ENCODE peak calls at places on chromosomes 13 and 19, in six cellular contexts. One of them, this sample, is unnamed.

GRCh38 chr19:50728084-50728737 is 5.0 kb downstream of the CLEC11A start:
- DNase-seq in anterior cingulate cortex: peak; percentile 75
- DNase-seq in activated naive CD8-positive, alpha-beta T cell treated with anti-CD3 and anti-CD28 coated beads for 36 hours: peak; percentile 97
- DNase-seq in HuH-7.5: no peak
- DNase-seq in thoracic aorta: no peak
- DNase-seq in WTC11: peak; percentile 99
- DNase-seq in this sample: peak; percentile 87

GRCh38 chr13:29771247-29771646 is 79.2 kb downstream of the UBL3 start:
- DNase-seq in anterior cingulate cortex: no peak
- DNase-seq in activated naive CD8-positive, alpha-beta T cell treated with anti-CD3 and anti-CD28 coated beads for 36 hours: no peak
- DNase-seq in HuH-7.5: no peak
- DNase-seq in thoracic aorta: no peak
- DNase-seq in WTC11: no peak
- DNase-seq in this sample: no peak

GRCh38 chr13:83906240-83906820 is 24.1 kb upstream of the SLITRK1 start:
- DNase-seq in anterior cingulate cortex: no peak
- DNase-seq in activated naive CD8-positive, alpha-beta T cell treated with anti-CD3 and anti-CD28 coated beads for 36 hours: no peak
- DNase-seq in HuH-7.5: no peak
- DNase-seq in thoracic aorta: no peak
- DNase-seq in WTC11: no peak
- DNase-seq in this sample: no peak

GRCh38 chr13:96075953-96076543 is 13.9 kb upstream of the HS6ST3 start:
- DNase-seq in anterior cingulate cortex: no peak
- DNase-seq in activated naive CD8-positive, alpha-beta T cell treated with anti-CD3 and anti-CD28 coated beads for 36 hours: no peak
- DNase-seq in HuH-7.5: no peak
- DNase-seq in thoracic aorta: no peak
- DNase-seq in WTC11: no peak
- DNase-seq in this sample: no peak

GRCh38 chr19:55492362-55492944 is 4.2 kb downstream of the SSC5D start:
- DNase-seq in anterior cingulate cortex: no peak
- DNase-seq in activated naive CD8-positive, alpha-beta T cell treated with anti-CD3 and anti-CD28 coated beads for 36 hours: no peak
- DNase-seq in HuH-7.5: no peak
- DNase-seq in thoracic aorta: no peak
- DNase-seq in WTC11: no peak
- DNase-seq in this sample: no peak

GRCh38 chr13:71144883-71145282 is 722.1 kb downstream of the DACH1 start:
- DNase-seq in anterior cingulate cortex: no peak
- DNase-seq in activated naive CD8-positive, alpha-beta T cell treated with anti-CD3 and anti-CD28 coated beads for 36 hours: no peak
- DNase-seq in HuH-7.5: no peak
- DNase-seq in thoracic aorta: no peak
- DNase-seq in WTC11: no peak
- DNase-seq in this sample: no peak

GRCh38 chr13:110067355-110068175 is 239.4 kb downstream of the COL4A1 start:
- DNase-seq in anterior cingulate cortex: no peak
- DNase-seq in activated naive CD8-positive, alpha-beta T cell treated with anti-CD3 and anti-CD28 coated beads for 36 hours: no peak
- DNase-seq in HuH-7.5: no peak
- DNase-seq in thoracic aorta: no peak
- DNase-seq in WTC11: no peak
- DNase-seq in this sample: no peak

GRCh38 chr13:20489185-20489820 is 36.4 kb downstream of the CRYL1 start:
- DNase-seq in anterior cingulate cortex: no peak
- DNase-seq in activated naive CD8-positive, alpha-beta T cell treated with anti-CD3 and anti-CD28 coated beads for 36 hours: no peak
- DNase-seq in HuH-7.5: no peak
- DNase-seq in thoracic aorta: no peak
- DNase-seq in WTC11: no peak
- DNase-seq in this sample: no peak

GRCh38 chr13:109764474-109765292 is 21.7 kb downstream of the IRS2 start:
- DNase-seq in anterior cingulate cortex: no peak
- DNase-seq in activated naive CD8-positive, alpha-beta T cell treated with anti-CD3 and anti-CD28 coated beads for 36 hours: peak; percentile 22
- DNase-seq in HuH-7.5: no peak
- DNase-seq in thoracic aorta: no peak
- DNase-seq in WTC11: no peak
- DNase-seq in this sample: no peak